ENCODE peak calls at places on chromosome 9, in ten cellular contexts. One of them, this sample, is unnamed.
A peak's percentile ranks its signal among the peaks of the same experiment; 100 is the strongest.

GRCh38 chr9:107906074-107906473 is 416.5 kb upstream of the KLF4 start:
- DNase-seq in CD8-positive, alpha-beta memory T cell: no peak
- DNase-seq in effector memory CD4-positive, alpha-beta T cell: no peak
- DNase-seq in K562: no peak
- DNase-seq in BE2C: no peak
- DNase-seq in psoas muscle: no peak
- DNase-seq in body of pancreas: no peak
- DNase-seq in suprapubic skin: no peak
- DNase-seq in mesendoderm: no peak
- DNase-seq in stomach: no peak
- DNase-seq in this sample: no peak

GRCh38 chr9:78745996-78746395 is 449.1 kb downstream of the PSAT1 start:
- DNase-seq in BE2C: no peak
- DNase-seq in K562: no peak
- DNase-seq in stomach: no peak
- DNase-seq in effector memory CD4-positive, alpha-beta T cell: no peak
- DNase-seq in psoas muscle: no peak
- DNase-seq in mesendoderm: no peak
- DNase-seq in suprapubic skin: no peak
- DNase-seq in CD8-positive, alpha-beta memory T cell: no peak
- DNase-seq in body of pancreas: no peak
- DNase-seq in this sample: no peak

GRCh38 chr9:71878327-71879274 is 32.4 kb downstream of the ABHD17B start:
- DNase-seq in K562: no peak
- DNase-seq in effector memory CD4-positive, alpha-beta T cell: no peak
- DNase-seq in suprapubic skin: no peak
- DNase-seq in CD8-positive, alpha-beta memory T cell: no peak
- DNase-seq in stomach: no peak
- DNase-seq in mesendoderm: no peak
- DNase-seq in body of pancreas: no peak
- DNase-seq in BE2C: no peak
- DNase-seq in psoas muscle: no peak
- DNase-seq in this sample: no peak

GRCh38 chr9:105226055-105226454 is 18.4 kb upstream of the SLC44A1 start:
- DNase-seq in CD8-positive, alpha-beta memory T cell: no peak
- DNase-seq in effector memory CD4-positive, alpha-beta T cell: no peak
- DNase-seq in stomach: no peak
- DNase-seq in body of pancreas: no peak
- DNase-seq in psoas muscle: no peak
- DNase-seq in BE2C: no peak
- DNase-seq in K562: no peak
- DNase-seq in mesendoderm: no peak
- DNase-seq in suprapubic skin: no peak
- DNase-seq in this sample: no peak

GRCh38 chr9:130445268-130445983 is 665 bp downstream of the ASS1 start:
- DNase-seq in stomach: peak; percentile 62
- DNase-seq in suprapubic skin: peak; percentile 75
- DNase-seq in CD8-positive, alpha-beta memory T cell: no peak
- DNase-seq in body of pancreas: peak; percentile 58
- DNase-seq in effector memory CD4-positive, alpha-beta T cell: no peak
- DNase-seq in BE2C: peak; percentile 47
- DNase-seq in K562: no peak
- DNase-seq in mesendoderm: peak; percentile 74
- DNase-seq in psoas muscle: peak; percentile 69
- DNase-seq in this sample: no peak

GRCh38 chr9:97564291-97565175 is 63.1 kb downstream of the TMOD1 start:
- DNase-seq in effector memory CD4-positive, alpha-beta T cell: no peak
- DNase-seq in BE2C: peak; percentile 86
- DNase-seq in suprapubic skin: no peak
- DNase-seq in psoas muscle: peak; percentile 43
- DNase-seq in K562: peak; percentile 11
- DNase-seq in stomach: peak; percentile 39
- DNase-seq in body of pancreas: peak; percentile 36
- DNase-seq in CD8-positive, alpha-beta memory T cell: no peak
- DNase-seq in mesendoderm: no peak
- DNase-seq in this sample: no peak

GRCh38 chr9:134864821-134865190 is 15.8 kb upstream of the FCN2 start:
- DNase-seq in suprapubic skin: peak; percentile 44
- DNase-seq in effector memory CD4-positive, alpha-beta T cell: no peak
- DNase-seq in stomach: no peak
- DNase-seq in CD8-positive, alpha-beta memory T cell: no peak
- DNase-seq in mesendoderm: no peak
- DNase-seq in psoas muscle: no peak
- DNase-seq in BE2C: no peak
- DNase-seq in body of pancreas: no peak
- DNase-seq in K562: no peak
- DNase-seq in this sample: no peak

GRCh38 chr9:5326187-5326586 is 13.5 kb downstream of the RLN1 start:
- DNase-seq in mesendoderm: no peak
- DNase-seq in suprapubic skin: no peak
- DNase-seq in BE2C: no peak
- DNase-seq in CD8-positive, alpha-beta memory T cell: no peak
- DNase-seq in effector memory CD4-positive, alpha-beta T cell: no peak
- DNase-seq in psoas muscle: no peak
- DNase-seq in stomach: no peak
- DNase-seq in K562: no peak
- DNase-seq in body of pancreas: no peak
- DNase-seq in this sample: no peak

GRCh38 chr9:3948826-3949578 is 350.9 kb downstream of the GLIS3 start:
- DNase-seq in stomach: no peak
- DNase-seq in effector memory CD4-positive, alpha-beta T cell: no peak
- DNase-seq in BE2C: no peak
- DNase-seq in CD8-positive, alpha-beta memory T cell: no peak
- DNase-seq in mesendoderm: peak; percentile 15
- DNase-seq in psoas muscle: no peak
- DNase-seq in body of pancreas: no peak
- DNase-seq in suprapubic skin: no peak
- DNase-seq in K562: no peak
- DNase-seq in this sample: no peak

GRCh38 chr9:34628656-34629491 is at the start of gene ARID3C:
- DNase-seq in K562: peak; percentile 53
- DNase-seq in CD8-positive, alpha-beta memory T cell: peak; percentile 34
- DNase-seq in suprapubic skin: no peak
- DNase-seq in effector memory CD4-positive, alpha-beta T cell: no peak
- DNase-seq in body of pancreas: peak; percentile 60
- DNase-seq in stomach: peak; percentile 61
- DNase-seq in BE2C: peak; percentile 49
- DNase-seq in mesendoderm: no peak
- DNase-seq in psoas muscle: no peak
- DNase-seq in this sample: no peak

GRCh38 chr9:82234160-82234943 is 245.8 kb downstream of the SPATA31D1 start:
- DNase-seq in effector memory CD4-positive, alpha-beta T cell: no peak
- DNase-seq in suprapubic skin: no peak
- DNase-seq in BE2C: no peak
- DNase-seq in psoas muscle: no peak
- DNase-seq in body of pancreas: no peak
- DNase-seq in stomach: no peak
- DNase-seq in K562: no peak
- DNase-seq in mesendoderm: no peak
- DNase-seq in CD8-positive, alpha-beta memory T cell: no peak
- DNase-seq in this sample: no peak

GRCh38 chr9:121756477-121757285 is 105.2 kb downstream of the DAB2IP start:
- DNase-seq in mesendoderm: no peak
- DNase-seq in effector memory CD4-positive, alpha-beta T cell: no peak
- DNase-seq in CD8-positive, alpha-beta memory T cell: no peak
- DNase-seq in stomach: no peak
- DNase-seq in suprapubic skin: no peak
- DNase-seq in psoas muscle: no peak
- DNase-seq in K562: no peak
- DNase-seq in BE2C: no peak
- DNase-seq in body of pancreas: no peak
- DNase-seq in this sample: no peak

GRCh38 chr9:83636813-83637212 is 13.9 kb downstream of the IDNK start:
- DNase-seq in CD8-positive, alpha-beta memory T cell: no peak
- DNase-seq in suprapubic skin: no peak
- DNase-seq in K562: no peak
- DNase-seq in effector memory CD4-positive, alpha-beta T cell: no peak
- DNase-seq in stomach: no peak
- DNase-seq in BE2C: no peak
- DNase-seq in body of pancreas: no peak
- DNase-seq in psoas muscle: no peak
- DNase-seq in mesendoderm: no peak
- DNase-seq in this sample: no peak
- H3K36me3 ChIP-seq in CD8-positive, alpha-beta memory T cell: no peaks in the 10 kb centered on the region
- H3K36me3 ChIP-seq in suprapubic skin: no peaks in the 10 kb centered on the region
- H3K36me3 ChIP-seq in K562: peaks cover 8% of the 10 kb centered on the region
- H3K36me3 ChIP-seq in effector memory CD4-positive, alpha-beta T cell: no peaks in the 10 kb centered on the region
- H3K36me3 ChIP-seq in stomach: no peaks in the 10 kb centered on the region
- H3K36me3 ChIP-seq in BE2C: no peaks in the 10 kb centered on the region
- H3K36me3 ChIP-seq in body of pancreas: no peaks in the 10 kb centered on the region
- H3K36me3 ChIP-seq in psoas muscle: no peaks in the 10 kb centered on the region
- H3K36me3 ChIP-seq in mesendoderm: no peaks in the 10 kb centered on the region
- H3K36me3 ChIP-seq in this sample: no peaks in the 10 kb centered on the region

GRCh38 chr9:127848756-127849504 is 5.5 kb downstream of the ENG start:
- DNase-seq in stomach: no peak
- DNase-seq in effector memory CD4-positive, alpha-beta T cell: no peak
- DNase-seq in BE2C: no peak
- DNase-seq in CD8-positive, alpha-beta memory T cell: no peak
- DNase-seq in psoas muscle: no peak
- DNase-seq in mesendoderm: no peak
- DNase-seq in body of pancreas: no peak
- DNase-seq in suprapubic skin: no peak
- DNase-seq in K562: no peak
- DNase-seq in this sample: no peak

GRCh38 chr9:127847155-127847463 is 7.3 kb downstream of the ENG start:
- DNase-seq in effector memory CD4-positive, alpha-beta T cell: no peak
- DNase-seq in stomach: no peak
- DNase-seq in BE2C: no peak
- DNase-seq in K562: no peak
- DNase-seq in psoas muscle: no peak
- DNase-seq in CD8-positive, alpha-beta memory T cell: no peak
- DNase-seq in suprapubic skin: no peak
- DNase-seq in body of pancreas: no peak
- DNase-seq in mesendoderm: no peak
- DNase-seq in this sample: no peak

GRCh38 chr9:127847833-127848755 is 6.4 kb downstream of the ENG start:
- DNase-seq in body of pancreas: no peak
- DNase-seq in mesendoderm: no peak
- DNase-seq in BE2C: no peak
- DNase-seq in suprapubic skin: peak; percentile 61
- DNase-seq in psoas muscle: no peak
- DNase-seq in stomach: no peak
- DNase-seq in CD8-positive, alpha-beta memory T cell: no peak
- DNase-seq in effector memory CD4-positive, alpha-beta T cell: no peak
- DNase-seq in K562: no peak
- DNase-seq in this sample: no peak

GRCh38 chr9:127846451-127847154 is 7.9 kb downstream of the ENG start:
- DNase-seq in K562: no peak
- DNase-seq in effector memory CD4-positive, alpha-beta T cell: no peak
- DNase-seq in BE2C: no peak
- DNase-seq in suprapubic skin: peak; percentile 58
- DNase-seq in stomach: no peak
- DNase-seq in psoas muscle: peak; percentile 48
- DNase-seq in CD8-positive, alpha-beta memory T cell: no peak
- DNase-seq in mesendoderm: no peak
- DNase-seq in body of pancreas: peak; percentile 42
- DNase-seq in this sample: no peak

GRCh38 chr9:127844821-127845359 is 9.6 kb downstream of the ENG start:
- DNase-seq in stomach: no peak
- DNase-seq in effector memory CD4-positive, alpha-beta T cell: no peak
- DNase-seq in suprapubic skin: peak; percentile 61
- DNase-seq in mesendoderm: peak; percentile 93
- DNase-seq in CD8-positive, alpha-beta memory T cell: no peak
- DNase-seq in K562: no peak
- DNase-seq in body of pancreas: no peak
- DNase-seq in BE2C: no peak
- DNase-seq in psoas muscle: peak; percentile 48
- DNase-seq in this sample: no peak
- H3K4me1 ChIP-seq in stomach: no peaks in the 10 kb centered on the region
- H3K4me1 ChIP-seq in effector memory CD4-positive, alpha-beta T cell: no peaks in the 10 kb centered on the region
- H3K4me1 ChIP-seq in suprapubic skin: peaks cover 18% of the 10 kb centered on the region
- H3K4me1 ChIP-seq in mesendoderm: no peaks in the 10 kb centered on the region
- H3K4me1 ChIP-seq in CD8-positive, alpha-beta memory T cell: no peaks in the 10 kb centered on the region
- H3K4me1 ChIP-seq in K562: peaks cover 23% of the 10 kb centered on the region
- H3K4me1 ChIP-seq in body of pancreas: peaks cover 22% of the 10 kb centered on the region
- H3K4me1 ChIP-seq in BE2C: peaks cover 8% of the 10 kb centered on the region
- H3K4me1 ChIP-seq in psoas muscle: peaks cover 6% of the 10 kb centered on the region
- H3K4me1 ChIP-seq in this sample: peaks cover 19% of the 10 kb centered on the region

GRCh38 chr9:89342213-89342612 is 23.9 kb downstream of the SECISBP2 start:
- DNase-seq in mesendoderm: peak; percentile 14
- DNase-seq in suprapubic skin: no peak
- DNase-seq in CD8-positive, alpha-beta memory T cell: no peak
- DNase-seq in K562: peak; percentile 30
- DNase-seq in body of pancreas: no peak
- DNase-seq in psoas muscle: no peak
- DNase-seq in effector memory CD4-positive, alpha-beta T cell: no peak
- DNase-seq in stomach: no peak
- DNase-seq in BE2C: no peak
- DNase-seq in this sample: no peak
- H3K36me3 ChIP-seq in mesendoderm: peaks cover 6% of the 10 kb centered on the region
- H3K36me3 ChIP-seq in suprapubic skin: peaks cover 94% of the 10 kb centered on the region
- H3K36me3 ChIP-seq in CD8-positive, alpha-beta memory T cell: peaks cover 83% of the 10 kb centered on the region
- H3K36me3 ChIP-seq in K562: peaks cover 83% of the 10 kb centered on the region
- H3K36me3 ChIP-seq in body of pancreas: peaks cover 26% of the 10 kb centered on the region
- H3K36me3 ChIP-seq in psoas muscle: peaks cover 18% of the 10 kb centered on the region
- H3K36me3 ChIP-seq in effector memory CD4-positive, alpha-beta T cell: peaks cover 74% of the 10 kb centered on the region
- H3K36me3 ChIP-seq in stomach: peaks cover 100% of the 10 kb centered on the region
- H3K36me3 ChIP-seq in BE2C: peaks cover 96% of the 10 kb centered on the region
- H3K36me3 ChIP-seq in this sample: peaks cover 83% of the 10 kb centered on the region

GRCh38 chr9:133114451-133114885 is 6.6 kb downstream of the RALGDS start:
- DNase-seq in body of pancreas: peak; percentile 51
- DNase-seq in effector memory CD4-positive, alpha-beta T cell: no peak
- DNase-seq in CD8-positive, alpha-beta memory T cell: no peak
- DNase-seq in stomach: no peak
- DNase-seq in psoas muscle: peak; percentile 67
- DNase-seq in suprapubic skin: no peak
- DNase-seq in mesendoderm: no peak
- DNase-seq in K562: no peak
- DNase-seq in BE2C: peak; percentile 96
- DNase-seq in this sample: no peak
- H3K4me1 ChIP-seq in body of pancreas: peaks cover 70% of the 10 kb centered on the region
- H3K4me1 ChIP-seq in effector memory CD4-positive, alpha-beta T cell: peaks cover 58% of the 10 kb centered on the region
- H3K4me1 ChIP-seq in CD8-positive, alpha-beta memory T cell: peaks cover 59% of the 10 kb centered on the region
- H3K4me1 ChIP-seq in stomach: peaks cover 58% of the 10 kb centered on the region
- H3K4me1 ChIP-seq in psoas muscle: peaks cover 78% of the 10 kb centered on the region
- H3K4me1 ChIP-seq in suprapubic skin: peaks cover 77% of the 10 kb centered on the region
- H3K4me1 ChIP-seq in mesendoderm: no peaks in the 10 kb centered on the region
- H3K4me1 ChIP-seq in K562: peaks cover 28% of the 10 kb centered on the region
- H3K4me1 ChIP-seq in BE2C: peaks cover 61% of the 10 kb centered on the region
- H3K4me1 ChIP-seq in this sample: peaks cover 74% of the 10 kb centered on the region

DNA sequence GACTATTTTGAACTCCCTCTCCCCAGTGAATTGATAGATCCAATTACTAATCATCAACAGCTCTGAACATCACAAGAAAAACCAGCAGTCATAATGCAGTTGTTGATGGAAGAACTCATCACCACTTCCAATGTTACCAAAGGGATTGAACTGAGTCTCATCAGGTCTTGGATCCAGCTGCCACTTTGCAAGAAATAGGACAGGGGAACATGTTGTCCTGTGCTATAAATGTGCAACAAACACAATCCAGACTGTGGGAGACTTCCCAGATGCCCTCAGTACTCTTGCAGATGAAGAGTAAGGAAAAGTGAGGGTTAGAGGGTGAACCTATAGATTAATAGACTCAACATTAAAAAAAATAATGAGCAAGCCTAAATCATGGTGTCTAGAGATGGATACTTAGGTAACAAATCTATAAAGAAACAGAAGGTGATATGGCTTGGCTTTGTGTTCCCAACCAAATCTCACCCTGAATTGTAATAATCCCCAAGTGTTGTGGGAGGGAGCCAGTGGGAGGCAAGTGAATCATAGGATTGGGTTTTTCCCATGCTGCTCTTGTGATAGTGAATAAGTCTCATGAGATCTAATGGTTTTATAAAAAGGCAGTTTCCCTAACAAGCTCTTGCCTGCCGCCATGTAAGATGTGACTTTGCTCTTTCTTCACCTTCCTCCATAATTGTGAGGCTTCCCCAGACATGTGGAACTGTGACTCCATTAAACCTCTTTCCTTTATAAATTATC is 63.4 kb upstream of the PAPPA start:
- DNase-seq in CD8-positive, alpha-beta memory T cell: no peak
- DNase-seq in mesendoderm: no peak
- DNase-seq in suprapubic skin: no peak
- DNase-seq in BE2C: no peak
- DNase-seq in stomach: no peak
- DNase-seq in body of pancreas: no peak
- DNase-seq in K562: no peak
- DNase-seq in effector memory CD4-positive, alpha-beta T cell: no peak
- DNase-seq in psoas muscle: no peak
- DNase-seq in this sample: no peak
- H3K36me3 ChIP-seq in CD8-positive, alpha-beta memory T cell: no peaks in the 10 kb centered on the region
- H3K36me3 ChIP-seq in mesendoderm: no peaks in the 10 kb centered on the region
- H3K36me3 ChIP-seq in suprapubic skin: no peaks in the 10 kb centered on the region
- H3K36me3 ChIP-seq in BE2C: no peaks in the 10 kb centered on the region
- H3K36me3 ChIP-seq in stomach: no peaks in the 10 kb centered on the region
- H3K36me3 ChIP-seq in body of pancreas: no peaks in the 10 kb centered on the region
- H3K36me3 ChIP-seq in K562: no peaks in the 10 kb centered on the region
- H3K36me3 ChIP-seq in effector memory CD4-positive, alpha-beta T cell: no peaks in the 10 kb centered on the region
- H3K36me3 ChIP-seq in psoas muscle: no peaks in the 10 kb centered on the region
- H3K36me3 ChIP-seq in this sample: no peaks in the 10 kb centered on the region